ENCODE peak calls at places on chromosomes 2 and 18, in nine cellular contexts. E, Z, A, S, U, B, Y, R and D are unnamed samples. For H3K36me3 and H3K4me1, the result is how much of the 10 kb centered on the place peaks cover.

GRCh38 chr2:197011777-197012641 is 85.5 kb upstream of the PGAP1 start:
- DNase-seq in Y (no peak), A (peak), B (peak), S (no peak), E (no peak), U (no peak), Z (peak), R (peak), D (no peak)

GRCh38 chr2:125371867-125372266 is 1284.1 kb upstream of the GYPC start:
- DNase-seq in Y (no peak), A (no peak), Z (no peak), S (no peak), R (no peak), B (no peak), E (no peak), U (no peak), D (no peak)

GRCh38 chr2:20543579-20543887 is 96.7 kb downstream of the RHOB start:
- DNase-seq in Z (no peak), U (no peak), A (no peak), R (no peak), B (no peak), E (no peak), S (no peak), Y (no peak), D (no peak)

GRCh38 chr2:204586444-204587165 is 41.3 kb downstream of the PARD3B start:
- DNase-seq in R (no peak), S (no peak), Z (no peak), B (no peak), A (no peak), E (no peak), Y (no peak), U (no peak), D (no peak)

GRCh38 chr2:176084629-176085119 is 912 bp upstream of the EVX2 start:
- DNase-seq in B (no peak), A (no peak), S (no peak), R (no peak), U (no peak), E (no peak), Y (no peak), Z (no peak), D (no peak)

GRCh38 chr2:233063269-233063975 is 3.3 kb downstream of the INPP5D start:
- DNase-seq in S (no peak), A (no peak), B (no peak), Z (no peak), E (peak), Y (peak), U (no peak), R (peak), D (no peak)

GRCh38 chr2:212208467-212208866 is 330.1 kb downstream of the ERBB4 start:
- DNase-seq in S (no peak), Y (no peak), R (no peak), U (no peak), Z (no peak), E (no peak), B (no peak), A (no peak), D (no peak)

GRCh38 chr2:113873867-113874266 is 16.0 kb upstream of the ACTR3 start:
- DNase-seq in Y (no peak), E (no peak), B (no peak), Z (no peak), R (no peak), U (no peak), A (no peak), S (no peak), D (no peak)

GRCh38 chr2:43294973-43295603 is 68.7 kb upstream of the ZFP36L2 start:
- DNase-seq in Z (no peak), R (no peak), B (no peak), Y (no peak), U (no peak), E (no peak), S (no peak), A (no peak), D (no peak)

GRCh38 chr2:96524482-96525210 is 11.9 kb upstream of the ARID5A start:
- DNase-seq in A (no peak), Z (no peak), R (no peak), Y (no peak), S (no peak), E (no peak), U (no peak), B (no peak), D (no peak)

GRCh38 chr2:163604941-163605555 is 130.8 kb downstream of the FIGN start:
- DNase-seq in Y (no peak), U (no peak), R (no peak), E (no peak), Z (no peak), S (no peak), B (no peak), A (peak), D (no peak)

GRCh38 chr2:68203587-68203986 is 45.9 kb downstream of the PNO1 start:
- DNase-seq in S (no peak), Z (no peak), U (no peak), R (no peak), B (no peak), E (no peak), A (no peak), Y (no peak), D (no peak)

GRCh38 chr2:141362311-141362710 is 768.5 kb downstream of the LRP1B start:
- DNase-seq in B (no peak), U (no peak), E (no peak), Z (no peak), S (no peak), A (no peak), Y (no peak), R (no peak), D (no peak)

GRCh38 chr2:24315669-24316068 is 44.7 kb downstream of the ITSN2 start:
- DNase-seq in Z (no peak), A (no peak), R (no peak), Y (no peak), S (no peak), B (no peak), E (no peak), U (no peak), D (no peak)

GRCh38 chr2:12106440-12107080 is 360.1 kb downstream of the LPIN1 start:
- DNase-seq in Y (peak), B (peak), A (peak), R (no peak), Z (peak), E (peak), S (peak), U (no peak), D (no peak)

GRCh38 chr18:37487400-37487831 is 78.2 kb downstream of the CELF4 start:
- DNase-seq in Y (no peak), A (no peak), E (no peak), S (no peak), R (no peak), U (no peak), Z (no peak), B (no peak), D (no peak)

GRCh38 chr18:50272593-50272992 is 6.3 kb upstream of the CFAP53 start:
- DNase-seq in U (no peak), A (no peak), Z (no peak), E (no peak), S (no peak), B (no peak), R (no peak), Y (no peak), D (no peak)
- H3K36me3 ChIP-seq in U (half or more), A (under half), Z (under half), E (half or more), S (half or more), B (half or more), R (half or more), Y (half or more), D (half or more)

GRCh38 chr2:30417253-30417652 is 29.8 kb upstream of the LCLAT1 start:
- DNase-seq in S (peak), Y (no peak), A (no peak), U (no peak), E (no peak), R (no peak), Z (peak), B (no peak), D (no peak)
- H3K4me1 ChIP-seq in S (under half), Y (under half), A (under half), U (under half), E (under half), R (under half), Z (under half), B (under half), D (under half)

DNA sequence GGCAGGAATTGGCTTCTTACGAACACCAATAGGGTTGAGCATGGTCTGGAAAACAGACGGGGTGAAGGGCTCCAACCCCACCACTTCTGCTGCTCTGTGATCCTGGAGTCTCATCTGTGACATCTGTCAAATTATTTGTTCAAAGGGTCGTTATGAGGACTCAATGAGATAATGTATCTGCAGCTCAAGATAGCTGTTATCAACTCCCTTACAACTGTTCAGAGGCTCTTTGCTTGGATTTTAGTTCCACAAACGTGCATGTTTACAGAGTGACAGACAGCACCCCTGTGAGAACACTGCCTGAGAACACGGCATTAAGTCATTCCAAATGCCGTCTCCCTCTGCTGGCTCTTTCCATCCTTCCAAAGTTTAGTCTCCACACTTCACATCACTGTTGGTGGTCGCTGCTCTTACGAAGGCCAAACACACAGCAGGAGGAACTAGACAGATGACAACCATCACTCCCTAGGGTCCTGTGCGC is 220.5 kb downstream of the ANAPC1 start:
- DNase-seq in E (no peak), Z (peak), S (no peak), Y (no peak), U (no peak), B (no peak), R (no peak), A (peak), D (no peak)
- TF ChIP-seq CTCF in E (no peak), Z (peak), S (no peak), Y (no peak), U (no peak), B (no peak), R (peak), A (peak), D (no peak)

GRCh38 chr18:79961527-79962291 is 2.7 kb upstream of the HSBP1L1 start:
- DNase-seq in B (no peak), Z (no peak), A (peak), E (no peak), S (no peak), R (no peak), Y (no peak), U (no peak), D (no peak)
- H3K36me3 ChIP-seq in B (under half), Z (under half), A (under half), E (under half), S (under half), R (under half), Y (under half), U (under half), D (under half)

DNA sequence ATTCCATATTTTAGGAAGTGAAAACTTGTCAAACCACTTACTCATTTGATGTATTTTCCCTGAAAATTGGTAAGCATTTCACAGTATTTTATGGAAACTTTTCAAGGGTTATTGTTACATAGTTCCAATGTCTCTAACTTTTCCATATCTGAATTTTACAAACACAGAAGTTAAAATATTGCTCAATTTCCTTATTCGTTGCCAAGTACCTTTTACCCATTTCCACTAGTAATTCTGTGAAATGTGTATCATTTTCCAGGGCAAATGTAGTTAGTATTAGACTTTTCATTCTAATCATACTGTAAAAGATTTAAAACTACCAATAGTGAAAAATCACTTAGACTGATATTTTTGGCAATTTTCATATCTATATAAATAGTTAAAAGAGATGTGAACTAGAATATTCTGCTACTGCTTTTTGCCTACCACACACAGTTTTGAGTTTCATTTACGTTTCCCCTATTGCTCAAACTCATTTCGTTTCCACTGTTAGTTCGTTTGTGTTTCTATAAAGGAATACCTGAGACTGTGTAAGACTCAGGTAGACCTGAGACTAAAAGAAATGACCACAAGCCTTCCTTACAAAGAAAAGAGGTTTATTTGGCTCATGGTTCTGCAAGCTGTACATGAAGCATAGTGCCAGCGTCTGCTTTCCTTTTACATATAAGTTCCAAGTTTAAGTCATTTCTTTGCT is 86.3 kb downstream of the PMS1 start:
- DNase-seq in Y (no peak), B (no peak), S (no peak), U (no peak), E (no peak), R (no peak), A (no peak), Z (no peak), D (no peak)
- H3K4me1 ChIP-seq in Y (under half), B (under half), S (under half), U (under half), E (under half), R (under half), A (under half), Z (under half), D (under half)

GRCh38 chr18:5851998-5852397 is 43.3 kb downstream of the TMEM200C start:
- DNase-seq in R (no peak), B (no peak), A (peak), E (no peak), Y (no peak), Z (no peak), S (no peak), U (no peak), D (no peak)
- TF ChIP-seq CTCF in R (no peak), B (no peak), A (peak), E (no peak), Y (no peak), Z (peak), S (no peak), U (no peak), D (no peak)

GRCh38 chr18:13101659-13101992 is 110.5 kb downstream of the CEP192 start:
- DNase-seq in U (no peak), S (no peak), B (no peak), E (no peak), R (no peak), Z (no peak), A (no peak), Y (no peak), D (no peak)
- H3K36me3 ChIP-seq in U (under half), S (half or more), B (under half), E (half or more), R (under half), Z (under half), A (half or more), Y (half or more), D (under half)

GRCh38 chr2:236653863-236654262 is 84.2 kb downstream of the ACKR3 start:
- DNase-seq in Z (no peak), Y (no peak), S (no peak), E (no peak), A (no peak), B (no peak), U (no peak), R (no peak), D (no peak)

GRCh38 chr2:236656721-236657120 is 87.1 kb downstream of the ACKR3 start:
- DNase-seq in R (no peak), U (no peak), B (no peak), A (no peak), Z (no peak), S (no peak), E (no peak), Y (no peak), D (no peak)

GRCh38 chr2:236656166-236656565 is 86.5 kb downstream of the ACKR3 start:
- DNase-seq in B (no peak), S (peak), R (no peak), A (no peak), E (no peak), U (no peak), Z (no peak), Y (no peak), D (no peak)

GRCh38 chr2:236657215-236657614 is 87.6 kb downstream of the ACKR3 start:
- DNase-seq in A (no peak), B (no peak), Z (no peak), Y (no peak), R (no peak), S (peak), E (no peak), U (no peak), D (no peak)

GRCh38 chr2:236654496-236654895 is 84.9 kb downstream of the ACKR3 start:
- DNase-seq in A (no peak), U (no peak), Y (no peak), B (no peak), S (no peak), E (no peak), Z (no peak), R (no peak), D (no peak)
- H3K4me1 ChIP-seq in A (under half), U (under half), Y (under half), B (under half), S (under half), E (under half), Z (under half), R (under half), D (under half)